ENCODE peak calls at places on chromosomes 5 and 9, in six cellular contexts. T is transverse colon, N is cardiac fibroblast, A is stomach, Z is fibroblast of pulmonary artery, M is A673. P is an unnamed sample.

GRCh38 chr5:176365663-176366574 is 632 bp downstream of the ARL10 start:
- DNase-seq in T (peak), N (peak), A (no peak), Z (peak), M (peak), P (no peak)

GRCh38 chr9:122226758-122227575 is 1.8 kb downstream of the LHX6 start:
- DNase-seq in T (no peak), N (no peak), A (no peak), Z (no peak), M (no peak), P (no peak)

GRCh38 chr9:109487247-109487646 is 10.9 kb downstream of the PTPN3 start:
- DNase-seq in T (no peak), N (no peak), A (no peak), Z (no peak), M (no peak), P (no peak)

GRCh38 chr9:135338546-135338945 is 141.0 kb upstream of the PPP1R26 start:
- DNase-seq in T (no peak), N (no peak), A (peak), Z (no peak), M (no peak), P (no peak)

GRCh38 chr9:14219865-14220655 is 93.9 kb downstream of the NFIB start:
- DNase-seq in T (no peak), N (peak), A (no peak), Z (peak), M (no peak), P (no peak)

GRCh38 chr9:123046796-123047195 is 13.3 kb downstream of the GPR21 start:
- DNase-seq in T (no peak), N (no peak), A (no peak), Z (no peak), M (no peak), P (no peak)

GRCh38 chr9:135741276-135742219 is 39.6 kb downstream of the KCNT1 start:
- DNase-seq in T (no peak), N (no peak), A (no peak), Z (no peak), M (no peak), P (no peak)

GRCh38 chr5:13814293-13814692 is 130.2 kb downstream of the DNAH5 start:
- DNase-seq in T (no peak), N (no peak), A (no peak), Z (no peak), M (no peak), P (peak)

GRCh38 chr9:124008855-124009834 is 2.4 kb upstream of the LHX2 start:
- DNase-seq in T (no peak), N (no peak), A (no peak), Z (no peak), M (no peak), P (no peak)

GRCh38 chr9:86792136-86792535 is 155.2 kb downstream of the GAS1 start:
- DNase-seq in T (no peak), N (no peak), A (no peak), Z (no peak), M (no peak), P (peak)

GRCh38 chr9:20598367-20598766 is 23.9 kb downstream of the MLLT3 start:
- DNase-seq in T (no peak), N (no peak), A (no peak), Z (no peak), M (no peak), P (no peak)

GRCh38 chr5:177520906-177521513 is 4.2 kb upstream of the DDX41 start:
- DNase-seq in T (no peak), N (no peak), A (no peak), Z (no peak), M (no peak), P (no peak)

GRCh38 chr9:12719431-12719830 is 26.2 kb downstream of the TYRP1 start:
- DNase-seq in T (no peak), N (peak), A (no peak), Z (peak), M (peak), P (peak)

GRCh38 chr5:173452098-173452497 is 123.9 kb upstream of the STC2 start:
- DNase-seq in T (no peak), N (peak), A (no peak), Z (peak), M (no peak), P (peak)

GRCh38 chr5:167759411-167759821 is 532.0 kb upstream of the WWC1 start:
- DNase-seq in T (no peak), N (peak), A (no peak), Z (peak), M (no peak), P (peak)

GRCh38 chr5:756865-757345 is 27.6 kb downstream of the ZDHHC11B start:
- DNase-seq in T (peak), N (no peak), A (peak), Z (peak), M (no peak), P (no peak)

GRCh38 chr5:29982446-29982845 is 1211.0 kb upstream of the CDH6 start:
- DNase-seq in T (no peak), N (no peak), A (no peak), Z (no peak), M (peak), P (no peak)

GRCh38 chr9:22813520-22813919 is 366.9 kb downstream of the DMRTA1 start:
- DNase-seq in T (no peak), N (no peak), A (no peak), Z (peak), M (peak), P (peak)

GRCh38 chr5:5710471-5710870 is 288.0 kb downstream of the ICE1 start:
- DNase-seq in T (no peak), N (no peak), A (no peak), Z (no peak), M (no peak), P (no peak)

GRCh38 chr5:8700222-8700621 is 831.3 kb downstream of the MTRR start:
- DNase-seq in T (peak), N (no peak), A (no peak), Z (no peak), M (no peak), P (no peak)

GRCh38 chr5:56816546-56817081 is 1.3 kb downstream of the MAP3K1 start:
- DNase-seq in T (peak), N (peak), A (peak), Z (peak), M (peak), P (peak)

GRCh38 chr9:93645149-93645889 is 68.9 kb downstream of the PHF2 start:
- DNase-seq in T (peak), N (no peak), A (peak), Z (no peak), M (no peak), P (no peak)

GRCh38 chr5:55888205-55888604 is 37.0 kb downstream of the IL31RA start:
- DNase-seq in T (no peak), N (no peak), A (no peak), Z (no peak), M (no peak), P (no peak)

GRCh38 chr5:252546-252945 is 18.9 kb upstream of the PDCD6 start:
- DNase-seq in T (no peak), N (no peak), A (no peak), Z (no peak), M (peak), P (no peak)

GRCh38 chr5:149902177-149902576 is 42.4 kb downstream of the PDE6A start:
- DNase-seq in T (no peak), N (no peak), A (no peak), Z (no peak), M (peak), P (peak)

GRCh38 chr5:120473332-120473731 is 9.2 kb downstream of the PRR16 start:
- DNase-seq in T (no peak), N (no peak), A (no peak), Z (no peak), M (no peak), P (no peak)

GRCh38 chr5:154477382-154478223 is 424 bp downstream of the HAND1 start:
- DNase-seq in T (no peak), N (no peak), A (no peak), Z (no peak), M (no peak), P (no peak)

GRCh38 chr5:95375591-95375990 is 15.6 kb upstream of the FAM81B start:
- DNase-seq in T (no peak), N (no peak), A (no peak), Z (no peak), M (no peak), P (no peak)

GRCh38 chr9:33320568-33321261 is 30.4 kb downstream of the NFX1 start:
- DNase-seq in T (no peak), N (peak), A (no peak), Z (peak), M (peak), P (peak)

GRCh38 chr5:28473531-28474107 is 1435.2 kb upstream of the CDH9 start:
- DNase-seq in T (no peak), N (peak), A (no peak), Z (peak), M (no peak), P (peak)

GRCh38 chr9:97980918-97981827 is 2.0 kb upstream of the ANP32B start:
- DNase-seq in T (peak), N (no peak), A (no peak), Z (no peak), M (no peak), P (no peak)

DNA sequence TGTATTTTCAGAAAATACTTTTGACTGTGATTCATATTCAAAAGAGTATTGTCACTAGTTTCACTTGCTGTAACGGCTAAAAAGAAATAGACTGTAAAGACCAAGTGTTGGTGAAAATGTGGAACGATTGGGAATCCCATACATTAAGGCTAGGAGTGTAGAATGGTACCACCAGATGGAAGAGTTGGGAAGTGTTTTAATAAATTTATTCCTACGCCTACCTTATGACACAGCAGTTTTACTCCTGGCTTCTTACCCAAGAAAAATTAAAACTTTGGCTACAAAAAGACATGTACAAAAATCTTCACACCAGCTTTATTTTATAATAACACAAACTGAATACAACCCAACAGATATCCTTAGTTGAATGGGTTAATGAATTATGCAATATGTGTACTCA is 256.2 kb downstream of the TAF11L14 start:
- DNase-seq in T (no peak), N (no peak), A (no peak), Z (no peak), M (peak), P (peak)
- TF ChIP-seq CTCF in T (no peak), N (no peak), A (no peak), Z (no peak), M (peak), P (no peak)

DNA sequence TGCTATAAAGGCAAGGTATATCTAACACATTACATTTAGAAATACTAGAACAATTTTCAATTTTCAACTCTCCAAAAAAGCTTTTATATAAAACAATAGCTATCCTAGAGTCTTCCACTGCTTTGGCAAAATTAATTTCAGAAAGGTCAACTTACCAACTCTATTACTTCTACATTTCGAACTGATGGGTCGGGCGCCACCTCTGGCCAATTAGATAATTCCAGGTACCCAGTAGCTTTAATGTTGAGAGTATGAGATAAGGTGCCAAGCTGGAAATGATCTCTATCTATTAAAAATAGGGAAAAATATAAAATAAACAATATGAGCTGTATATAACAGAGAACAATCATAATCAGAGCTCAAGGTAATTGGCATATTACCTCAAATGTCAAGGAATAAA is 166.6 kb downstream of the AP3B1 start:
- DNase-seq in T (no peak), N (no peak), A (no peak), Z (peak), M (no peak), P (no peak)
- TF ChIP-seq CTCF in T (peak), N (peak), A (no peak), Z (peak), M (peak), P (peak)

GRCh38 chr9:69535296-69535832 is 136.8 kb downstream of the APBA1 start:
- DNase-seq in T (no peak), N (no peak), A (no peak), Z (no peak), M (no peak), P (no peak)
- TF ChIP-seq CTCF in T (no peak), N (peak), A (no peak), Z (no peak), M (no peak), P (no peak)

GRCh38 chr5:59503223-59503622 is 390.3 kb downstream of the PDE4D start:
- DNase-seq in T (no peak), N (peak), A (no peak), Z (no peak), M (no peak), P (no peak)

GRCh38 chr5:59506285-59506877 is 387.1 kb downstream of the PDE4D start:
- DNase-seq in T (no peak), N (peak), A (no peak), Z (peak), M (no peak), P (peak)
- TF ChIP-seq CTCF in T (peak), N (peak), A (no peak), Z (peak), M (peak), P (peak)

GRCh38 chr5:168992687-168993086 is 308.3 kb downstream of the SLIT3 start:
- DNase-seq in T (no peak), N (no peak), A (peak), Z (no peak), M (peak), P (no peak)
- TF ChIP-seq CTCF in T (no peak), N (no peak), A (peak), Z (peak), M (peak), P (no peak)

GRCh38 chr5:103461223-103461622 is 101.4 kb downstream of the NUDT12 start:
- DNase-seq in T (no peak), N (peak), A (no peak), Z (peak), M (no peak), P (peak)

GRCh38 chr5:103465891-103466290 is 96.7 kb downstream of the NUDT12 start:
- DNase-seq in T (no peak), N (peak), A (no peak), Z (peak), M (no peak), P (peak)

GRCh38 chr5:103467831-103468230 is 94.8 kb downstream of the NUDT12 start:
- DNase-seq in T (no peak), N (no peak), A (no peak), Z (no peak), M (no peak), P (no peak)

GRCh38 chr5:103466494-103466893 is 96.1 kb downstream of the NUDT12 start:
- DNase-seq in T (no peak), N (peak), A (no peak), Z (peak), M (peak), P (peak)

GRCh38 chr5:103464801-103465484 is 97.6 kb downstream of the NUDT12 start:
- DNase-seq in T (no peak), N (peak), A (no peak), Z (peak), M (peak), P (no peak)
- TF ChIP-seq CTCF in T (no peak), N (no peak), A (no peak), Z (peak), M (peak), P (no peak)